ENCODE peak calls at places on chromosomes 11 and 22, in ten cellular contexts. One of them, this sample, is unnamed.

GRCh38 chr11:72743321-72744221 is 8.6 kb downstream of the ARAP1 start:
- DNase-seq in epithelial cell of esophagus: no peak
- DNase-seq in astrocyte of the spinal cord: no peak
- DNase-seq in epithelial cell of proximal tubule: no peak
- DNase-seq in lower leg skin: no peak
- DNase-seq in AG10803: no peak
- DNase-seq in heart left ventricle: no peak
- DNase-seq in cardiac muscle cell: no peak
- DNase-seq in thoracic aorta: no peak
- DNase-seq in fibroblast of lung: no peak
- DNase-seq in this sample: no peak

GRCh38 chr11:72519220-72519881 is 85.0 kb upstream of the CLPB start:
- DNase-seq in epithelial cell of esophagus: no peak
- DNase-seq in cardiac muscle cell: no peak
- DNase-seq in epithelial cell of proximal tubule: no peak
- DNase-seq in fibroblast of lung: no peak
- DNase-seq in astrocyte of the spinal cord: no peak
- DNase-seq in thoracic aorta: no peak
- DNase-seq in heart left ventricle: no peak
- DNase-seq in AG10803: peak
- DNase-seq in lower leg skin: no peak
- DNase-seq in this sample: peak

GRCh38 chr11:105357146-105357545 is 217.6 kb upstream of the CARD18 start:
- DNase-seq in epithelial cell of proximal tubule: no peak
- DNase-seq in heart left ventricle: no peak
- DNase-seq in epithelial cell of esophagus: no peak
- DNase-seq in lower leg skin: no peak
- DNase-seq in AG10803: no peak
- DNase-seq in fibroblast of lung: no peak
- DNase-seq in cardiac muscle cell: no peak
- DNase-seq in thoracic aorta: no peak
- DNase-seq in astrocyte of the spinal cord: no peak
- DNase-seq in this sample: no peak

GRCh38 chr22:35312198-35313059 is 12.7 kb downstream of the TOM1 start:
- DNase-seq in epithelial cell of proximal tubule: peak
- DNase-seq in heart left ventricle: no peak
- DNase-seq in cardiac muscle cell: peak
- DNase-seq in lower leg skin: no peak
- DNase-seq in epithelial cell of esophagus: peak
- DNase-seq in thoracic aorta: no peak
- DNase-seq in AG10803: peak
- DNase-seq in astrocyte of the spinal cord: peak
- DNase-seq in fibroblast of lung: peak
- DNase-seq in this sample: peak

GRCh38 chr11:78039919-78040671 is 17.0 kb upstream of the KCTD14 start:
- DNase-seq in astrocyte of the spinal cord: peak
- DNase-seq in fibroblast of lung: peak
- DNase-seq in thoracic aorta: peak
- DNase-seq in AG10803: peak
- DNase-seq in epithelial cell of esophagus: peak
- DNase-seq in heart left ventricle: peak
- DNase-seq in cardiac muscle cell: peak
- DNase-seq in lower leg skin: peak
- DNase-seq in epithelial cell of proximal tubule: no peak
- DNase-seq in this sample: peak

GRCh38 chr22:48700566-48701295 is 1126.9 kb downstream of the BRD1 start:
- DNase-seq in astrocyte of the spinal cord: no peak
- DNase-seq in AG10803: no peak
- DNase-seq in heart left ventricle: no peak
- DNase-seq in fibroblast of lung: no peak
- DNase-seq in epithelial cell of proximal tubule: no peak
- DNase-seq in cardiac muscle cell: no peak
- DNase-seq in epithelial cell of esophagus: no peak
- DNase-seq in lower leg skin: no peak
- DNase-seq in thoracic aorta: no peak
- DNase-seq in this sample: no peak

GRCh38 chr22:30245985-30246901 is at the start of gene LIF:
- DNase-seq in epithelial cell of esophagus: peak
- DNase-seq in heart left ventricle: no peak
- DNase-seq in AG10803: peak
- DNase-seq in thoracic aorta: no peak
- DNase-seq in astrocyte of the spinal cord: peak
- DNase-seq in lower leg skin: no peak
- DNase-seq in epithelial cell of proximal tubule: no peak
- DNase-seq in fibroblast of lung: peak
- DNase-seq in cardiac muscle cell: peak
- DNase-seq in this sample: peak

GRCh38 chr11:15918212-15918611 is 438.1 kb downstream of the SOX6 start:
- DNase-seq in epithelial cell of esophagus: no peak
- DNase-seq in cardiac muscle cell: no peak
- DNase-seq in fibroblast of lung: no peak
- DNase-seq in AG10803: no peak
- DNase-seq in heart left ventricle: no peak
- DNase-seq in astrocyte of the spinal cord: no peak
- DNase-seq in epithelial cell of proximal tubule: no peak
- DNase-seq in thoracic aorta: no peak
- DNase-seq in lower leg skin: no peak
- DNase-seq in this sample: no peak

GRCh38 chr11:131593301-131593700 is 222.9 kb downstream of the NTM start:
- DNase-seq in epithelial cell of proximal tubule: no peak
- DNase-seq in fibroblast of lung: no peak
- DNase-seq in astrocyte of the spinal cord: no peak
- DNase-seq in lower leg skin: no peak
- DNase-seq in thoracic aorta: no peak
- DNase-seq in heart left ventricle: no peak
- DNase-seq in cardiac muscle cell: no peak
- DNase-seq in epithelial cell of esophagus: no peak
- DNase-seq in AG10803: no peak
- DNase-seq in this sample: no peak

GRCh38 chr11:68763181-68763721 is 11.9 kb upstream of the TESMIN start:
- DNase-seq in lower leg skin: no peak
- DNase-seq in astrocyte of the spinal cord: no peak
- DNase-seq in epithelial cell of proximal tubule: no peak
- DNase-seq in cardiac muscle cell: no peak
- DNase-seq in thoracic aorta: no peak
- DNase-seq in heart left ventricle: no peak
- DNase-seq in epithelial cell of esophagus: peak
- DNase-seq in fibroblast of lung: no peak
- DNase-seq in AG10803: no peak
- DNase-seq in this sample: no peak

GRCh38 chr11:123430736-123431356 is 777 bp downstream of the GRAMD1B start:
- DNase-seq in epithelial cell of esophagus: peak
- DNase-seq in cardiac muscle cell: peak
- DNase-seq in lower leg skin: peak
- DNase-seq in AG10803: peak
- DNase-seq in fibroblast of lung: peak
- DNase-seq in astrocyte of the spinal cord: peak
- DNase-seq in heart left ventricle: peak
- DNase-seq in epithelial cell of proximal tubule: no peak
- DNase-seq in thoracic aorta: no peak
- DNase-seq in this sample: peak

GRCh38 chr11:46633291-46634217 is 16.2 kb downstream of the ATG13 start:
- DNase-seq in lower leg skin: no peak
- DNase-seq in heart left ventricle: no peak
- DNase-seq in thoracic aorta: no peak
- DNase-seq in cardiac muscle cell: no peak
- DNase-seq in epithelial cell of esophagus: no peak
- DNase-seq in fibroblast of lung: no peak
- DNase-seq in astrocyte of the spinal cord: no peak
- DNase-seq in epithelial cell of proximal tubule: no peak
- DNase-seq in AG10803: no peak
- DNase-seq in this sample: no peak

GRCh38 chr11:75430692-75431532 is 2.1 kb downstream of the KLHL35 start:
- DNase-seq in thoracic aorta: no peak
- DNase-seq in AG10803: no peak
- DNase-seq in astrocyte of the spinal cord: no peak
- DNase-seq in epithelial cell of proximal tubule: no peak
- DNase-seq in heart left ventricle: no peak
- DNase-seq in fibroblast of lung: no peak
- DNase-seq in lower leg skin: no peak
- DNase-seq in epithelial cell of esophagus: no peak
- DNase-seq in cardiac muscle cell: no peak
- DNase-seq in this sample: no peak
- H3K4me3 ChIP-seq in thoracic aorta: peak
- H3K4me3 ChIP-seq in AG10803: peak
- H3K4me3 ChIP-seq in astrocyte of the spinal cord: peak
- H3K4me3 ChIP-seq in epithelial cell of proximal tubule: peak
- H3K4me3 ChIP-seq in heart left ventricle: peak
- H3K4me3 ChIP-seq in fibroblast of lung: no peak
- H3K4me3 ChIP-seq in lower leg skin: no peak
- H3K4me3 ChIP-seq in epithelial cell of esophagus: peak
- H3K4me3 ChIP-seq in cardiac muscle cell: peak
- H3K4me3 ChIP-seq in this sample: peak

DNA sequence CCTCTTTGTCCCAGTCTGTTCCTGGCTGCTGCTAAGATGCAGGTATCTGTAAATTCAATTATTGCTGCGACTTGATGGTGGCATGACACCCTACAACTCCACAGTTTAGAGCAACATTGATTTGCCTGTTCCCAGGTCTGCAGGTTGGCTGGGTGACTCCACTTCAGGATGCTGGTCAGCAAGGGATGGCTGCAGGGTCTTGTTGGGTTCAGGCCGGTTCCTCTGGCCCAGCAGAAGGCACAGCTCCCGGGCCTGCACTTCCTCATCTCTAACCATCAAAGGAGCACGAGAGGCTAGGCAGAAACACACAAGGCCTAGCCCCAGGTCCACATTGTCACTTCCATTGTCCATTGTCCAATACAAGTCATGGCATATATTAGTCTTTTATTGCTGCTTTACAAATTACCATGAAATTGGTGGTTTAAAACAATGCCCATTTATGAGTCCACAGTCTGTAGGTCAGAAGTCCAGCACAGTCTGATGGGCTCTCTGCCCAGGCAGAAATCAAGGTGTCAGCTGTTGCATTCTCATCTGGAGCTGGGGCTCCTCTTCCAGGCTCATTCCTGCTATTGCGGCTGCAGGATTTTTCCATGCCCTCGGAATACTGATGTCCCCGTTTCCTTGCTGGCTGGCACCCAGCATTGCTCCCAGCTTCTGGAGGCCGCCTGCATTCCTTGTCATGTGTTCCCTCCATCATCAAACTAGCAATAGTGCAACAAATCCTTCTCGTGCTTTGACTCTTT is 96.6 kb upstream of the LMO1 start:
- DNase-seq in lower leg skin: no peak
- DNase-seq in AG10803: no peak
- DNase-seq in fibroblast of lung: no peak
- DNase-seq in heart left ventricle: no peak
- DNase-seq in epithelial cell of proximal tubule: no peak
- DNase-seq in astrocyte of the spinal cord: no peak
- DNase-seq in epithelial cell of esophagus: no peak
- DNase-seq in thoracic aorta: no peak
- DNase-seq in cardiac muscle cell: no peak
- DNase-seq in this sample: no peak
- TF ChIP-seq CTCF in lower leg skin: no peak
- TF ChIP-seq CTCF in AG10803: no peak
- TF ChIP-seq CTCF in fibroblast of lung: no peak
- TF ChIP-seq CTCF in heart left ventricle: no peak
- TF ChIP-seq CTCF in epithelial cell of proximal tubule: peak
- TF ChIP-seq CTCF in astrocyte of the spinal cord: no peak
- TF ChIP-seq CTCF in epithelial cell of esophagus: no peak
- TF ChIP-seq CTCF in thoracic aorta: no peak
- TF ChIP-seq CTCF in cardiac muscle cell: no peak
- TF ChIP-seq CTCF in this sample: no peak

GRCh38 chr11:28701760-28702449 is 593.7 kb downstream of the METTL15 start:
- DNase-seq in lower leg skin: no peak
- DNase-seq in cardiac muscle cell: no peak
- DNase-seq in epithelial cell of proximal tubule: peak
- DNase-seq in thoracic aorta: no peak
- DNase-seq in heart left ventricle: no peak
- DNase-seq in fibroblast of lung: peak
- DNase-seq in epithelial cell of esophagus: peak
- DNase-seq in AG10803: no peak
- DNase-seq in astrocyte of the spinal cord: peak
- DNase-seq in this sample: no peak

GRCh38 chr11:28702871-28703270 is 594.7 kb downstream of the METTL15 start:
- DNase-seq in epithelial cell of esophagus: no peak
- DNase-seq in lower leg skin: no peak
- DNase-seq in epithelial cell of proximal tubule: no peak
- DNase-seq in AG10803: no peak
- DNase-seq in heart left ventricle: no peak
- DNase-seq in fibroblast of lung: no peak
- DNase-seq in astrocyte of the spinal cord: no peak
- DNase-seq in cardiac muscle cell: no peak
- DNase-seq in thoracic aorta: no peak
- DNase-seq in this sample: no peak

GRCh38 chr11:28703371-28703770 is 595.2 kb downstream of the METTL15 start:
- DNase-seq in epithelial cell of proximal tubule: no peak
- DNase-seq in thoracic aorta: no peak
- DNase-seq in AG10803: no peak
- DNase-seq in epithelial cell of esophagus: no peak
- DNase-seq in astrocyte of the spinal cord: no peak
- DNase-seq in lower leg skin: no peak
- DNase-seq in heart left ventricle: no peak
- DNase-seq in cardiac muscle cell: no peak
- DNase-seq in fibroblast of lung: no peak
- DNase-seq in this sample: no peak

GRCh38 chr11:28702450-28702790 is 594.2 kb downstream of the METTL15 start:
- DNase-seq in epithelial cell of esophagus: no peak
- DNase-seq in astrocyte of the spinal cord: no peak
- DNase-seq in AG10803: no peak
- DNase-seq in lower leg skin: no peak
- DNase-seq in epithelial cell of proximal tubule: no peak
- DNase-seq in thoracic aorta: no peak
- DNase-seq in fibroblast of lung: peak
- DNase-seq in heart left ventricle: no peak
- DNase-seq in cardiac muscle cell: no peak
- DNase-seq in this sample: peak

DNA sequence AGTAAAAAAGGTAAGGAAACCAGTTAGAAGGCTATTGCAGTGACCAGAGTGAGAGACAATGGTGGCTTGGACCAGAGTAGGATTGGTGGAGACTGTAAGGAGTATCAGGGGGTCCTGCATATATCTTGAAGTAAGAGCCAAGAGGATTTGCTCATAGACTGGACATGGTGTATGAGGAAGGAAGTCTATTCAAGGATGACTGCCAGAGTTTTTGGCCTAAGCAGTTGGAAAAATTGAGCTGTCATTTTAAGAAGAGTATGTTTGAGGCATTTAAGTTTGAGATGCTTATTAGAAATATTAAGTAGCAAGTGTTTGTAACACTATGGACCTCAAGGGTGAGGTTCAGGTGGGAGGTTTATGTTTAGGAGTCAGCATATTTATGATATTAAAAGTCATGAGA is 596.6 kb downstream of the METTL15 start:
- DNase-seq in lower leg skin: no peak
- DNase-seq in AG10803: no peak
- DNase-seq in fibroblast of lung: no peak
- DNase-seq in astrocyte of the spinal cord: no peak
- DNase-seq in cardiac muscle cell: no peak
- DNase-seq in epithelial cell of proximal tubule: no peak
- DNase-seq in epithelial cell of esophagus: no peak
- DNase-seq in heart left ventricle: no peak
- DNase-seq in thoracic aorta: no peak
- DNase-seq in this sample: no peak
- H3K4me3 ChIP-seq in lower leg skin: no peak
- H3K4me3 ChIP-seq in AG10803: no peak
- H3K4me3 ChIP-seq in fibroblast of lung: no peak
- H3K4me3 ChIP-seq in astrocyte of the spinal cord: no peak
- H3K4me3 ChIP-seq in cardiac muscle cell: no peak
- H3K4me3 ChIP-seq in epithelial cell of proximal tubule: no peak
- H3K4me3 ChIP-seq in epithelial cell of esophagus: no peak
- H3K4me3 ChIP-seq in heart left ventricle: no peak
- H3K4me3 ChIP-seq in thoracic aorta: no peak
- H3K4me3 ChIP-seq in this sample: no peak

GRCh38 chr11:93169950-93170561 is 27.7 kb downstream of the SLC36A4 start:
- DNase-seq in heart left ventricle: no peak
- DNase-seq in astrocyte of the spinal cord: peak
- DNase-seq in lower leg skin: no peak
- DNase-seq in epithelial cell of proximal tubule: no peak
- DNase-seq in cardiac muscle cell: peak
- DNase-seq in thoracic aorta: no peak
- DNase-seq in AG10803: peak
- DNase-seq in fibroblast of lung: peak
- DNase-seq in epithelial cell of esophagus: peak
- DNase-seq in this sample: peak
- TF ChIP-seq CTCF in heart left ventricle: no peak
- TF ChIP-seq CTCF in astrocyte of the spinal cord: peak
- TF ChIP-seq CTCF in lower leg skin: no peak
- TF ChIP-seq CTCF in epithelial cell of proximal tubule: peak
- TF ChIP-seq CTCF in cardiac muscle cell: peak
- TF ChIP-seq CTCF in thoracic aorta: no peak
- TF ChIP-seq CTCF in AG10803: peak
- TF ChIP-seq CTCF in fibroblast of lung: peak
- TF ChIP-seq CTCF in epithelial cell of esophagus: peak
- TF ChIP-seq CTCF in this sample: peak

This sample was measured in fibroblast of the aortic adventitia.